ENCODE peak calls at places on chromosomes 3 and 15, in ten cellular contexts. W, Y, M, G, O, A, H, J, E and N are unnamed samples.

GRCh38 chr3:178483704-178484103 is 52.5 kb upstream of the KCNMB2 start:
- DNase-seq in W (no peak), Y (no peak), M (peak; percentile 13), G (no peak), O (no peak), A (no peak), H (no peak), J (no peak), E (no peak), N (no peak)

GRCh38 chr3:58064923-58065638 is 56.9 kb downstream of the FLNB start:
- DNase-seq in W (no peak), Y (no peak), M (no peak), G (no peak), O (no peak), A (no peak), H (no peak), J (no peak), E (no peak), N (no peak)

GRCh38 chr3:60079076-60079475 is 1029.3 kb upstream of the CFAP20DC start:
- DNase-seq in W (peak; percentile 33), Y (no peak), M (no peak), G (no peak), O (no peak), A (no peak), H (no peak), J (no peak), E (no peak), N (no peak)

GRCh38 chr15:70561885-70562284 is 201.5 kb downstream of the UACA start:
- DNase-seq in W (no peak), Y (no peak), M (no peak), G (no peak), O (no peak), A (no peak), H (no peak), J (no peak), E (no peak), N (no peak)

GRCh38 chr15:56856934-56857333 is 61.5 kb upstream of the TCF12 start:
- DNase-seq in W (no peak), Y (no peak), M (no peak), G (no peak), O (no peak), A (no peak), H (no peak), J (no peak), E (no peak), N (no peak)

GRCh38 chr3:179453967-179454366 is 2.7 kb upstream of the GNB4 start:
- DNase-seq in W (no peak), Y (no peak), M (no peak), G (no peak), O (no peak), A (no peak), H (no peak), J (no peak), E (no peak), N (no peak)

GRCh38 chr15:62497356-62497755 is 332.3 kb upstream of the C2CD4B start:
- DNase-seq in W (no peak), Y (no peak), M (peak; percentile 34), G (no peak), O (no peak), A (no peak), H (no peak), J (no peak), E (no peak), N (no peak)

GRCh38 chr15:81940467-81941451 is 105.1 kb downstream of the MEX3B start:
- DNase-seq in W (no peak), Y (no peak), M (peak; percentile 25), G (peak; percentile 62), O (peak; percentile 52), A (no peak), H (no peak), J (no peak), E (no peak), N (no peak)

GRCh38 chr15:39172380-39173281 is 408.2 kb upstream of the THBS1 start:
- DNase-seq in W (no peak), Y (no peak), M (no peak), G (peak; percentile 8), O (no peak), A (no peak), H (peak; percentile 10), J (no peak), E (no peak), N (no peak)

GRCh38 chr3:169104972-169105371 is 558.5 kb downstream of the MECOM start:
- DNase-seq in W (no peak), Y (no peak), M (no peak), G (no peak), O (no peak), A (no peak), H (no peak), J (peak; percentile 8), E (no peak), N (no peak)

GRCh38 chr3:142852009-142852408 is 36.9 kb downstream of the PCOLCE2 start:
- DNase-seq in W (no peak), Y (no peak), M (no peak), G (no peak), O (no peak), A (no peak), H (no peak), J (no peak), E (no peak), N (no peak)

GRCh38 chr3:46087871-46088270 is 60.6 kb upstream of the XCR1 start:
- DNase-seq in W (no peak), Y (no peak), M (no peak), G (peak; percentile 77), O (no peak), A (no peak), H (no peak), J (peak; percentile 18), E (no peak), N (no peak)

GRCh38 chr15:73909616-73910015 is 16.6 kb upstream of the LOXL1 start:
- DNase-seq in W (no peak), Y (no peak), M (no peak), G (no peak), O (no peak), A (no peak), H (no peak), J (no peak), E (peak; percentile 4), N (no peak)

GRCh38 chr15:88126695-88127476 is 129.7 kb downstream of the NTRK3 start:
- DNase-seq in W (no peak), Y (no peak), M (no peak), G (no peak), O (no peak), A (no peak), H (no peak), J (no peak), E (no peak), N (no peak)

GRCh38 chr3:33075996-33076395 is 20.9 kb downstream of the GLB1 start:
- DNase-seq in W (no peak), Y (no peak), M (peak; percentile 29), G (no peak), O (no peak), A (no peak), H (no peak), J (peak; percentile 55), E (no peak), N (no peak)

GRCh38 chr15:76986743-76987142 is 8.2 kb upstream of the PSTPIP1 start:
- DNase-seq in W (no peak), Y (no peak), M (no peak), G (no peak), O (no peak), A (no peak), H (no peak), J (no peak), E (no peak), N (peak; percentile 36)